ENCODE peak calls at places on chromosomes 2 and 18, in ten cellular contexts. C is SK-N-MC; N is hepatic stellate cell; Y is stimulated activated CD4-positive, alpha-beta T cell treated with anti-CD3 and anti-CD28 coated beads, Interleukin-1b, Interleukin-23, amount 100 ng/mL, for 1 hour; Z is WERI-Rb-1; I is M059J; L is activated CD4-positive, alpha-beta T cell treated with anti-CD3 and anti-CD28 coated beads for 36 hours; B is left cardiac atrium; M is NCI-H1092 treated with DMSO at 0.1 percent for 48 hours; H is T-helper 2 cell. V is an unnamed sample.
A peak's percentile ranks its signal among the peaks of the same experiment; 100 is the strongest.

GRCh38 chr2:165205865-165206264 is 2.0 kb upstream of the SCN3A start:
- DNase-seq in C (no peak), N (no peak), Y (no peak), Z (no peak), I (no peak), L (no peak), B (no peak), M (no peak), H (no peak), V (no peak)

GRCh38 chr2:230953843-230954242 is 28.8 kb upstream of the GPR55 start:
- DNase-seq in C (no peak), N (no peak), Y (no peak), Z (no peak), I (no peak), L (peak; percentile 41), B (no peak), M (no peak), H (no peak), V (no peak)

GRCh38 chr2:9318461-9319337 is 104.6 kb downstream of the ITGB1BP1 start:
- DNase-seq in C (no peak), N (no peak), Y (no peak), Z (no peak), I (no peak), L (no peak), B (peak; percentile 82), M (no peak), H (no peak), V (no peak)

GRCh38 chr2:179335732-179336131 is 71.1 kb upstream of the SESTD1 start:
- DNase-seq in C (no peak), N (no peak), Y (no peak), Z (no peak), I (peak; percentile 28), L (no peak), B (no peak), M (no peak), H (no peak), V (no peak)

GRCh38 chr2:232013701-232014353 is 52.3 kb downstream of the DIS3L2 start:
- DNase-seq in C (no peak), N (peak; percentile 50), Y (no peak), Z (no peak), I (peak; percentile 95), L (no peak), B (no peak), M (no peak), H (no peak), V (no peak)

GRCh38 chr2:69567909-69568300 is 75.6 kb downstream of the AAK1 start:
- DNase-seq in C (no peak), N (no peak), Y (no peak), Z (peak; percentile 84), I (no peak), L (no peak), B (no peak), M (no peak), H (no peak), V (no peak)

GRCh38 chr2:111977240-111977639 is 77.8 kb upstream of the TMEM87B start:
- DNase-seq in C (no peak), N (no peak), Y (no peak), Z (no peak), I (no peak), L (no peak), B (no peak), M (no peak), H (no peak), V (no peak)

GRCh38 chr2:10971855-10972348 is 60.2 kb downstream of the KCNF1 start:
- DNase-seq in C (no peak), N (no peak), Y (no peak), Z (no peak), I (no peak), L (no peak), B (no peak), M (no peak), H (no peak), V (no peak)

GRCh38 chr2:40625849-40626248 is 174.0 kb upstream of the SLC8A1 start:
- DNase-seq in C (no peak), N (peak; percentile 4), Y (no peak), Z (no peak), I (peak; percentile 57), L (no peak), B (no peak), M (no peak), H (no peak), V (no peak)

GRCh38 chr2:171837736-171838135 is 56.3 kb downstream of the SLC25A12 start:
- DNase-seq in C (no peak), N (no peak), Y (no peak), Z (no peak), I (peak; percentile 3), L (no peak), B (no peak), M (no peak), H (no peak), V (no peak)

GRCh38 chr2:241798081-241798630 is 10.8 kb upstream of the NEU4 start:
- DNase-seq in C (no peak), N (peak; percentile 11), Y (no peak), Z (peak; percentile 7), I (no peak), L (peak; percentile 9), B (peak; percentile 14), M (no peak), H (no peak), V (no peak)

GRCh38 chr2:239078128-239078924 is 230.4 kb downstream of the TWIST2 start:
- DNase-seq in C (no peak), N (no peak), Y (no peak), Z (no peak), I (no peak), L (no peak), B (no peak), M (no peak), H (no peak), V (no peak)

GRCh38 chr2:211930331-211930730 is 608.3 kb downstream of the ERBB4 start:
- DNase-seq in C (no peak), N (no peak), Y (no peak), Z (no peak), I (no peak), L (no peak), B (no peak), M (no peak), H (no peak), V (no peak)

GRCh38 chr2:191840916-191841315 is 6.0 kb downstream of the CAVIN2 start:
- DNase-seq in C (no peak), N (no peak), Y (no peak), Z (no peak), I (no peak), L (no peak), B (no peak), M (no peak), H (no peak), V (no peak)

GRCh38 chr2:207334631-207335371 is 169.1 kb upstream of the KLF7 start:
- DNase-seq in C (no peak), N (peak; percentile 73), Y (peak; percentile 17), Z (no peak), I (peak; percentile 98), L (peak; percentile 69), B (peak; percentile 81), M (no peak), H (no peak), V (no peak)

GRCh38 chr2:99957724-99958123 is 184.7 kb downstream of the AFF3 start:
- DNase-seq in C (no peak), N (no peak), Y (no peak), Z (no peak), I (peak; percentile 58), L (no peak), B (no peak), M (no peak), H (no peak), V (no peak)

GRCh38 chr18:35938562-35938961 is 33.9 kb upstream of the RMP24 start:
- DNase-seq in C (no peak), N (no peak), Y (no peak), Z (no peak), I (no peak), L (no peak), B (no peak), M (no peak), H (no peak), V (no peak)

GRCh38 chr2:182894174-182894573 is 27.7 kb upstream of the FRZB start:
- DNase-seq in C (no peak), N (no peak), Y (no peak), Z (no peak), I (no peak), L (no peak), B (no peak), M (no peak), H (no peak), V (no peak)

GRCh38 chr2:143720093-143720664 is 591.0 kb downstream of the ARHGAP15 start:
- DNase-seq in C (no peak), N (no peak), Y (no peak), Z (no peak), I (no peak), L (no peak), B (no peak), M (no peak), H (no peak), V (no peak)

GRCh38 chr2:191291471-191291870 is 46.3 kb downstream of the MYO1B start:
- DNase-seq in C (no peak), N (no peak), Y (no peak), Z (no peak), I (no peak), L (no peak), B (no peak), M (no peak), H (no peak), V (no peak)

GRCh38 chr2:14587119-14587518 is 45.4 kb upstream of the LRATD1 start:
- DNase-seq in C (no peak), N (no peak), Y (no peak), Z (no peak), I (peak; percentile 46), L (no peak), B (no peak), M (no peak), H (no peak), V (no peak)

GRCh38 chr2:105344704-105345345 is 7.5 kb downstream of the C2orf49 start:
- DNase-seq in C (peak; percentile 26), N (no peak), Y (no peak), Z (no peak), I (peak; percentile 67), L (no peak), B (no peak), M (no peak), H (no peak), V (no peak)

GRCh38 chr18:48590678-48591077 is 51.8 kb downstream of the CTIF start:
- DNase-seq in C (no peak), N (peak; percentile 91), Y (no peak), Z (no peak), I (peak; percentile 91), L (no peak), B (peak; percentile 47), M (no peak), H (no peak), V (no peak)

GRCh38 chr2:113233593-113234550 is 44.8 kb downstream of the PAX8 start:
- DNase-seq in C (no peak), N (no peak), Y (no peak), Z (no peak), I (peak; percentile 59), L (peak; percentile 36), B (peak; percentile 47), M (no peak), H (no peak), V (no peak)

GRCh38 chr2:187532333-187533120 is 21.7 kb downstream of the TFPI start:
- DNase-seq in C (no peak), N (no peak), Y (no peak), Z (no peak), I (no peak), L (no peak), B (no peak), M (no peak), H (no peak), V (no peak)

GRCh38 chr2:102520009-102520408 is 47.0 kb downstream of the SLC9A4 start:
- DNase-seq in C (no peak), N (no peak), Y (no peak), Z (peak; percentile 10), I (peak; percentile 6), L (peak; percentile 52), B (no peak), M (peak; percentile 3), H (no peak), V (no peak)

GRCh38 chr2:16625759-16626158 is 39.9 kb downstream of the CYRIA start:
- DNase-seq in C (no peak), N (no peak), Y (no peak), Z (no peak), I (no peak), L (no peak), B (no peak), M (no peak), H (no peak), V (no peak)

GRCh38 chr18:63140997-63141776 is 178.4 kb downstream of the BCL2 start:
- DNase-seq in C (no peak), N (no peak), Y (no peak), Z (peak; percentile 28), I (no peak), L (no peak), B (no peak), M (no peak), H (no peak), V (no peak)

V was measured in T-cell.